ENCODE peak calls at places on chromosome 5, in seven cellular contexts. One of them, this sample, is unnamed. For H3K27me3, the result is how much of the 10 kb centered on the place peaks cover.

GRCh38 chr5:35061216-35061615 is 13.5 kb upstream of the AGXT2 start:
- DNase-seq in CD4-positive, alpha-beta memory T cell: no peak
- DNase-seq in CD4-positive, alpha-beta T cell: no peak
- DNase-seq in SK-N-SH: no peak
- DNase-seq in ovary: peak
- DNase-seq in heart right ventricle: no peak
- DNase-seq in pancreas: no peak
- DNase-seq in this sample: no peak

GRCh38 chr5:66595877-66596790 is at the start of gene MAST4:
- DNase-seq in pancreas: peak
- DNase-seq in CD4-positive, alpha-beta memory T cell: peak
- DNase-seq in CD4-positive, alpha-beta T cell: peak
- DNase-seq in SK-N-SH: peak
- DNase-seq in heart right ventricle: peak
- DNase-seq in ovary: peak
- DNase-seq in this sample: peak

GRCh38 chr5:151892393-151892792 is 32.3 kb downstream of the GLRA1 start:
- DNase-seq in heart right ventricle: no peak
- DNase-seq in ovary: no peak
- DNase-seq in CD4-positive, alpha-beta memory T cell: no peak
- DNase-seq in CD4-positive, alpha-beta T cell: no peak
- DNase-seq in pancreas: no peak
- DNase-seq in SK-N-SH: no peak
- DNase-seq in this sample: no peak

GRCh38 chr5:88824141-88824540 is 58.8 kb downstream of the MEF2C start:
- DNase-seq in pancreas: no peak
- DNase-seq in heart right ventricle: no peak
- DNase-seq in ovary: no peak
- DNase-seq in SK-N-SH: no peak
- DNase-seq in CD4-positive, alpha-beta T cell: no peak
- DNase-seq in CD4-positive, alpha-beta memory T cell: no peak
- DNase-seq in this sample: no peak

GRCh38 chr5:59525957-59526356 is 367.6 kb downstream of the PDE4D start:
- DNase-seq in CD4-positive, alpha-beta T cell: no peak
- DNase-seq in pancreas: no peak
- DNase-seq in heart right ventricle: no peak
- DNase-seq in CD4-positive, alpha-beta memory T cell: no peak
- DNase-seq in SK-N-SH: no peak
- DNase-seq in ovary: no peak
- DNase-seq in this sample: no peak

GRCh38 chr5:93721045-93721444 is 20.4 kb downstream of the POU5F2 start:
- DNase-seq in CD4-positive, alpha-beta memory T cell: no peak
- DNase-seq in SK-N-SH: no peak
- DNase-seq in ovary: no peak
- DNase-seq in CD4-positive, alpha-beta T cell: no peak
- DNase-seq in pancreas: no peak
- DNase-seq in heart right ventricle: no peak
- DNase-seq in this sample: no peak

GRCh38 chr5:154756203-154756870 is 1.2 kb downstream of the LARP1 start:
- DNase-seq in ovary: peak
- DNase-seq in heart right ventricle: peak
- DNase-seq in SK-N-SH: peak
- DNase-seq in CD4-positive, alpha-beta T cell: peak
- DNase-seq in CD4-positive, alpha-beta memory T cell: peak
- DNase-seq in pancreas: peak
- DNase-seq in this sample: no peak

GRCh38 chr5:102627311-102627710 is 127.8 kb upstream of the PAM start:
- DNase-seq in ovary: no peak
- DNase-seq in pancreas: no peak
- DNase-seq in heart right ventricle: no peak
- DNase-seq in CD4-positive, alpha-beta T cell: no peak
- DNase-seq in CD4-positive, alpha-beta memory T cell: no peak
- DNase-seq in SK-N-SH: no peak
- DNase-seq in this sample: no peak

GRCh38 chr5:174724484-174725260 is at the start of gene MSX2:
- DNase-seq in heart right ventricle: peak
- DNase-seq in CD4-positive, alpha-beta memory T cell: peak
- DNase-seq in CD4-positive, alpha-beta T cell: no peak
- DNase-seq in ovary: peak
- DNase-seq in pancreas: peak
- DNase-seq in SK-N-SH: peak
- DNase-seq in this sample: no peak

GRCh38 chr5:94517490-94518108 is 100.8 kb downstream of the KIAA0825 start:
- DNase-seq in SK-N-SH: no peak
- DNase-seq in ovary: no peak
- DNase-seq in heart right ventricle: no peak
- DNase-seq in CD4-positive, alpha-beta memory T cell: no peak
- DNase-seq in pancreas: no peak
- DNase-seq in CD4-positive, alpha-beta T cell: no peak
- DNase-seq in this sample: no peak

GRCh38 chr5:40680741-40681350 is 1.1 kb downstream of the PTGER4 start:
- DNase-seq in CD4-positive, alpha-beta T cell: peak
- DNase-seq in ovary: no peak
- DNase-seq in pancreas: no peak
- DNase-seq in heart right ventricle: no peak
- DNase-seq in CD4-positive, alpha-beta memory T cell: peak
- DNase-seq in SK-N-SH: peak
- DNase-seq in this sample: no peak

GRCh38 chr5:42656661-42657035 is 100.0 kb upstream of the CCDC152 start:
- DNase-seq in CD4-positive, alpha-beta T cell: no peak
- DNase-seq in CD4-positive, alpha-beta memory T cell: no peak
- DNase-seq in heart right ventricle: no peak
- DNase-seq in SK-N-SH: no peak
- DNase-seq in ovary: no peak
- DNase-seq in pancreas: no peak
- DNase-seq in this sample: no peak

GRCh38 chr5:127447822-127448221 is 69.6 kb upstream of the PRRC1 start:
- DNase-seq in CD4-positive, alpha-beta T cell: no peak
- DNase-seq in CD4-positive, alpha-beta memory T cell: no peak
- DNase-seq in heart right ventricle: no peak
- DNase-seq in pancreas: no peak
- DNase-seq in ovary: no peak
- DNase-seq in SK-N-SH: no peak
- DNase-seq in this sample: no peak

GRCh38 chr5:162128117-162128516 is 60.5 kb downstream of the GABRG2 start:
- DNase-seq in SK-N-SH: no peak
- DNase-seq in pancreas: no peak
- DNase-seq in ovary: no peak
- DNase-seq in CD4-positive, alpha-beta memory T cell: no peak
- DNase-seq in CD4-positive, alpha-beta T cell: no peak
- DNase-seq in heart right ventricle: no peak
- DNase-seq in this sample: peak

GRCh38 chr5:71865665-71866320 is 146.7 kb downstream of the CARTPT start:
- DNase-seq in SK-N-SH: no peak
- DNase-seq in pancreas: no peak
- DNase-seq in ovary: no peak
- DNase-seq in CD4-positive, alpha-beta T cell: no peak
- DNase-seq in CD4-positive, alpha-beta memory T cell: no peak
- DNase-seq in heart right ventricle: no peak
- DNase-seq in this sample: no peak

GRCh38 chr5:175773534-175774070 is 97.8 kb upstream of the CPLX2 start:
- DNase-seq in SK-N-SH: no peak
- DNase-seq in pancreas: no peak
- DNase-seq in CD4-positive, alpha-beta T cell: no peak
- DNase-seq in CD4-positive, alpha-beta memory T cell: no peak
- DNase-seq in ovary: no peak
- DNase-seq in heart right ventricle: no peak
- DNase-seq in this sample: no peak
- H3K27me3 ChIP-seq in SK-N-SH: under half
- H3K27me3 ChIP-seq in pancreas: under half
- H3K27me3 ChIP-seq in CD4-positive, alpha-beta T cell: under half
- H3K27me3 ChIP-seq in CD4-positive, alpha-beta memory T cell: under half
- H3K27me3 ChIP-seq in ovary: under half
- H3K27me3 ChIP-seq in heart right ventricle: half or more
- H3K27me3 ChIP-seq in this sample: under half

GRCh38 chr5:150263339-150263738 is 26.2 kb downstream of the CAMK2A start:
- DNase-seq in ovary: no peak
- DNase-seq in CD4-positive, alpha-beta memory T cell: no peak
- DNase-seq in CD4-positive, alpha-beta T cell: no peak
- DNase-seq in SK-N-SH: no peak
- DNase-seq in pancreas: no peak
- DNase-seq in heart right ventricle: no peak
- DNase-seq in this sample: no peak
- H3K27me3 ChIP-seq in ovary: under half
- H3K27me3 ChIP-seq in CD4-positive, alpha-beta memory T cell: under half
- H3K27me3 ChIP-seq in CD4-positive, alpha-beta T cell: under half
- H3K27me3 ChIP-seq in SK-N-SH: under half
- H3K27me3 ChIP-seq in pancreas: under half
- H3K27me3 ChIP-seq in heart right ventricle: under half
- H3K27me3 ChIP-seq in this sample: under half

GRCh38 chr5:38452201-38452600 is 104.2 kb downstream of the LIFR start:
- DNase-seq in ovary: no peak
- DNase-seq in CD4-positive, alpha-beta memory T cell: no peak
- DNase-seq in CD4-positive, alpha-beta T cell: no peak
- DNase-seq in pancreas: no peak
- DNase-seq in SK-N-SH: no peak
- DNase-seq in heart right ventricle: no peak
- DNase-seq in this sample: no peak

GRCh38 chr5:38448553-38449350 is 107.7 kb downstream of the LIFR start:
- DNase-seq in CD4-positive, alpha-beta memory T cell: no peak
- DNase-seq in CD4-positive, alpha-beta T cell: no peak
- DNase-seq in ovary: no peak
- DNase-seq in heart right ventricle: no peak
- DNase-seq in pancreas: no peak
- DNase-seq in SK-N-SH: no peak
- DNase-seq in this sample: no peak

GRCh38 chr5:38453506-38453905 is 102.9 kb downstream of the LIFR start:
- DNase-seq in pancreas: no peak
- DNase-seq in CD4-positive, alpha-beta T cell: peak
- DNase-seq in ovary: no peak
- DNase-seq in CD4-positive, alpha-beta memory T cell: peak
- DNase-seq in heart right ventricle: no peak
- DNase-seq in SK-N-SH: no peak
- DNase-seq in this sample: no peak

GRCh38 chr5:38451372-38451735 is 105.1 kb downstream of the LIFR start:
- DNase-seq in CD4-positive, alpha-beta T cell: no peak
- DNase-seq in ovary: no peak
- DNase-seq in pancreas: no peak
- DNase-seq in CD4-positive, alpha-beta memory T cell: no peak
- DNase-seq in heart right ventricle: no peak
- DNase-seq in SK-N-SH: no peak
- DNase-seq in this sample: no peak

GRCh38 chr5:38450627-38451371 is 105.6 kb downstream of the LIFR start:
- DNase-seq in pancreas: no peak
- DNase-seq in ovary: no peak
- DNase-seq in CD4-positive, alpha-beta memory T cell: no peak
- DNase-seq in SK-N-SH: no peak
- DNase-seq in heart right ventricle: no peak
- DNase-seq in CD4-positive, alpha-beta T cell: no peak
- DNase-seq in this sample: no peak
- H3K27me3 ChIP-seq in pancreas: under half
- H3K27me3 ChIP-seq in ovary: under half
- H3K27me3 ChIP-seq in CD4-positive, alpha-beta memory T cell: under half
- H3K27me3 ChIP-seq in SK-N-SH: under half
- H3K27me3 ChIP-seq in heart right ventricle: under half
- H3K27me3 ChIP-seq in CD4-positive, alpha-beta T cell: half or more
- H3K27me3 ChIP-seq in this sample: under half

GRCh38 chr5:176174345-176175025 is 63.7 kb upstream of the SIMC1 start:
- DNase-seq in ovary: no peak
- DNase-seq in heart right ventricle: no peak
- DNase-seq in CD4-positive, alpha-beta memory T cell: no peak
- DNase-seq in pancreas: no peak
- DNase-seq in CD4-positive, alpha-beta T cell: no peak
- DNase-seq in SK-N-SH: no peak
- DNase-seq in this sample: no peak
- H3K27me3 ChIP-seq in ovary: under half
- H3K27me3 ChIP-seq in heart right ventricle: half or more
- H3K27me3 ChIP-seq in CD4-positive, alpha-beta memory T cell: under half
- H3K27me3 ChIP-seq in pancreas: under half
- H3K27me3 ChIP-seq in CD4-positive, alpha-beta T cell: under half
- H3K27me3 ChIP-seq in SK-N-SH: under half
- H3K27me3 ChIP-seq in this sample: under half

GRCh38 chr5:136190904-136191303 is 2.1 kb downstream of the SMIM32 start:
- DNase-seq in CD4-positive, alpha-beta T cell: no peak
- DNase-seq in pancreas: no peak
- DNase-seq in ovary: no peak
- DNase-seq in CD4-positive, alpha-beta memory T cell: no peak
- DNase-seq in SK-N-SH: peak
- DNase-seq in heart right ventricle: no peak
- DNase-seq in this sample: no peak

GRCh38 chr5:136192015-136192525 is 892 bp downstream of the SMIM32 start:
- DNase-seq in ovary: no peak
- DNase-seq in CD4-positive, alpha-beta T cell: no peak
- DNase-seq in SK-N-SH: peak
- DNase-seq in pancreas: peak
- DNase-seq in heart right ventricle: no peak
- DNase-seq in CD4-positive, alpha-beta memory T cell: no peak
- DNase-seq in this sample: no peak

GRCh38 chr5:136192526-136193395 is at the start of gene SMIM32:
- DNase-seq in ovary: no peak
- DNase-seq in SK-N-SH: peak
- DNase-seq in heart right ventricle: peak
- DNase-seq in CD4-positive, alpha-beta T cell: no peak
- DNase-seq in pancreas: peak
- DNase-seq in CD4-positive, alpha-beta memory T cell: no peak
- DNase-seq in this sample: no peak

GRCh38 chr5:136193396-136193935 is 504 bp upstream of the SMIM32 start:
- DNase-seq in CD4-positive, alpha-beta T cell: no peak
- DNase-seq in ovary: no peak
- DNase-seq in pancreas: no peak
- DNase-seq in SK-N-SH: peak
- DNase-seq in CD4-positive, alpha-beta memory T cell: no peak
- DNase-seq in heart right ventricle: no peak
- DNase-seq in this sample: no peak

DNA sequence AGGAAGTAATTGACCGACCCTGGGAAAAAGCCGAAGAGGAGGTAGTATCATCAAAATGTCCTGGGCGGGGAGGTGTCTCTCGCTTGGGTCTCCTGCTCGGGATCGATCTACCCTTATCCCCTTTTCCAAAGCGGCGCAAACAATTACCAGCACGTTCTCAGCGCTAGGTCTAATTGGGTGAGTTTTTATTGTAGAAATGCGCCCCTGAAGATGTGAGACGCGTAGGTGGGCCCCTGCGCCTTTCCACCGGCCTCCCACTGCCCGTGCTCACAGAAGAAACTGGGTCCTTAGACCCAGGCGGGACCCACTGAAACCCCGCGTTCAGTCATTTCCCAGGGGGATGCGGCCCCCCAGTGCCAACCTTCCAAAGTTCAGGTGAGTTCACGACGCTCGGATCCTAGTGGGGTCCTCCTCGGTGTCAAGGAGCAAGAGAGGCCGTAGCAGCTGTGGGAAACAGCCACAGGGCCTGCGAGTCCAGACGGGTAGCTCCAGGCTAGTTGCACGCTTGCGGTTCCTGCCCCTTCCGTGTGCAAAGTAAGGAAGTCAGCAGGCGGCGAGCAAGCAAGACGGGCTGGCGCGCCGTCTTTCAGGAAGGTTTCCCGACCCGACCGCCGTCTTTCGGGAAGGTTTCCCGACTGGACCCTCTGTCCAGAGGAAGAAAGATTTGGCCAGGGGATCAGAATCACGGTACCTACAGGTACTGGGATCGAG is 1.5 kb downstream of the SMIM32 start:
- DNase-seq in CD4-positive, alpha-beta memory T cell: no peak
- DNase-seq in SK-N-SH: peak
- DNase-seq in pancreas: no peak
- DNase-seq in heart right ventricle: no peak
- DNase-seq in ovary: no peak
- DNase-seq in CD4-positive, alpha-beta T cell: no peak
- DNase-seq in this sample: no peak
- H3K27me3 ChIP-seq in CD4-positive, alpha-beta memory T cell: under half
- H3K27me3 ChIP-seq in SK-N-SH: under half
- H3K27me3 ChIP-seq in pancreas: under half
- H3K27me3 ChIP-seq in heart right ventricle: under half
- H3K27me3 ChIP-seq in ovary: under half
- H3K27me3 ChIP-seq in CD4-positive, alpha-beta T cell: under half
- H3K27me3 ChIP-seq in this sample: half or more